ENCODE peak calls at places on chromosomes 16 and 17, in six cellular contexts. One of them, this sample, is unnamed.

GRCh38 chr17:18321309-18321708 is 6.2 kb downstream of the SMCR8 start:
- DNase-seq in fibroblast of lung: peak; percentile 9
- DNase-seq in spleen: peak; percentile 42
- DNase-seq in fibroblast of pulmonary artery: peak; percentile 14
- DNase-seq in colonic mucosa: no peak
- DNase-seq in stomach: no peak
- DNase-seq in this sample: no peak

GRCh38 chr16:74862743-74863244 is 88.2 kb upstream of the FA2H start:
- DNase-seq in fibroblast of lung: peak; percentile 59
- DNase-seq in spleen: no peak
- DNase-seq in fibroblast of pulmonary artery: peak; percentile 60
- DNase-seq in colonic mucosa: no peak
- DNase-seq in stomach: no peak
- DNase-seq in this sample: no peak

GRCh38 chr17:17191346-17191792 is 14.8 kb downstream of the PLD6 start:
- DNase-seq in fibroblast of lung: peak; percentile 50
- DNase-seq in spleen: no peak
- DNase-seq in fibroblast of pulmonary artery: peak; percentile 76
- DNase-seq in colonic mucosa: no peak
- DNase-seq in stomach: no peak
- DNase-seq in this sample: no peak

GRCh38 chr16:15701975-15702970 is 52.2 kb downstream of the NDE1 start:
- DNase-seq in fibroblast of lung: peak; percentile 10
- DNase-seq in spleen: no peak
- DNase-seq in fibroblast of pulmonary artery: peak; percentile 25
- DNase-seq in colonic mucosa: no peak
- DNase-seq in stomach: no peak
- DNase-seq in this sample: no peak

GRCh38 chr16:69160192-69160591 is 26.8 kb upstream of the SNTB2 start:
- DNase-seq in fibroblast of lung: no peak
- DNase-seq in spleen: no peak
- DNase-seq in fibroblast of pulmonary artery: no peak
- DNase-seq in colonic mucosa: no peak
- DNase-seq in stomach: no peak
- DNase-seq in this sample: no peak

GRCh38 chr17:1188812-1189211 is 9.0 kb upstream of the ABR start:
- DNase-seq in fibroblast of lung: peak; percentile 77
- DNase-seq in spleen: no peak
- DNase-seq in fibroblast of pulmonary artery: peak; percentile 72
- DNase-seq in colonic mucosa: peak; percentile 72
- DNase-seq in stomach: peak; percentile 97
- DNase-seq in this sample: peak; percentile 74

GRCh38 chr16:48608452-48608851 is 1.5 kb downstream of the N4BP1 start:
- DNase-seq in fibroblast of lung: no peak
- DNase-seq in spleen: no peak
- DNase-seq in fibroblast of pulmonary artery: no peak
- DNase-seq in colonic mucosa: no peak
- DNase-seq in stomach: no peak
- DNase-seq in this sample: no peak

GRCh38 chr16:66572356-66572755 is 6.1 kb downstream of the CMTM1 start:
- DNase-seq in fibroblast of lung: no peak
- DNase-seq in spleen: no peak
- DNase-seq in fibroblast of pulmonary artery: no peak
- DNase-seq in colonic mucosa: no peak
- DNase-seq in stomach: no peak
- DNase-seq in this sample: no peak

GRCh38 chr17:55056530-55056929 is 88.0 kb downstream of the STXBP4 start:
- DNase-seq in fibroblast of lung: no peak
- DNase-seq in spleen: no peak
- DNase-seq in fibroblast of pulmonary artery: no peak
- DNase-seq in colonic mucosa: peak; percentile 18
- DNase-seq in stomach: peak; percentile 58
- DNase-seq in this sample: peak; percentile 44

GRCh38 chr16:1770328-1771071 is 843 bp downstream of the NME3 start:
- DNase-seq in fibroblast of lung: peak; percentile 59
- DNase-seq in spleen: peak; percentile 90
- DNase-seq in fibroblast of pulmonary artery: peak; percentile 46
- DNase-seq in colonic mucosa: peak; percentile 81
- DNase-seq in stomach: peak; percentile 76
- DNase-seq in this sample: peak; percentile 89

GRCh38 chr17:79981090-79981489 is 54.6 kb downstream of the TBC1D16 start:
- DNase-seq in fibroblast of lung: no peak
- DNase-seq in spleen: peak; percentile 51
- DNase-seq in fibroblast of pulmonary artery: no peak
- DNase-seq in colonic mucosa: no peak
- DNase-seq in stomach: no peak
- DNase-seq in this sample: peak; percentile 6

GRCh38 chr17:78605429-78605828 is 28.2 kb upstream of the DNAH17 start:
- DNase-seq in fibroblast of lung: no peak
- DNase-seq in spleen: no peak
- DNase-seq in fibroblast of pulmonary artery: no peak
- DNase-seq in colonic mucosa: no peak
- DNase-seq in stomach: no peak
- DNase-seq in this sample: no peak

GRCh38 chr16:3577302-3577752 is at the start of gene NLRC3:
- DNase-seq in fibroblast of lung: no peak
- DNase-seq in spleen: peak; percentile 84
- DNase-seq in fibroblast of pulmonary artery: no peak
- DNase-seq in colonic mucosa: no peak
- DNase-seq in stomach: no peak
- DNase-seq in this sample: no peak

GRCh38 chr17:67375054-67375427 is 2.0 kb upstream of the PITPNC1 start:
- DNase-seq in fibroblast of lung: no peak
- DNase-seq in spleen: no peak
- DNase-seq in fibroblast of pulmonary artery: no peak
- DNase-seq in colonic mucosa: no peak
- DNase-seq in stomach: no peak
- DNase-seq in this sample: no peak

GRCh38 chr16:23987443-23987842 is 151.7 kb downstream of the PRKCB start:
- DNase-seq in fibroblast of lung: no peak
- DNase-seq in spleen: no peak
- DNase-seq in fibroblast of pulmonary artery: no peak
- DNase-seq in colonic mucosa: no peak
- DNase-seq in stomach: no peak
- DNase-seq in this sample: no peak

GRCh38 chr17:79833110-79833450 is 6.2 kb downstream of the CBX4 start:
- DNase-seq in fibroblast of lung: no peak
- DNase-seq in spleen: no peak
- DNase-seq in fibroblast of pulmonary artery: no peak
- DNase-seq in colonic mucosa: no peak
- DNase-seq in stomach: no peak
- DNase-seq in this sample: no peak

GRCh38 chr17:8190506-8190905 is 526 bp upstream of the BORCS6 start:
- DNase-seq in fibroblast of lung: no peak
- DNase-seq in spleen: no peak
- DNase-seq in fibroblast of pulmonary artery: no peak
- DNase-seq in colonic mucosa: no peak
- DNase-seq in stomach: no peak
- DNase-seq in this sample: no peak
- H3K4me3 ChIP-seq in fibroblast of lung: peak overlapping the region; percentile 84
- H3K4me3 ChIP-seq in spleen: no peak overlapping the region
- H3K4me3 ChIP-seq in fibroblast of pulmonary artery: peak overlapping the region; percentile 27
- H3K4me3 ChIP-seq in colonic mucosa: no peak overlapping the region
- H3K4me3 ChIP-seq in stomach: peak overlapping the region; percentile 70
- H3K4me3 ChIP-seq in this sample: no peak overlapping the region

GRCh38 chr16:79573071-79573470 is 27.5 kb downstream of the MAF start:
- DNase-seq in fibroblast of lung: no peak
- DNase-seq in spleen: no peak
- DNase-seq in fibroblast of pulmonary artery: no peak
- DNase-seq in colonic mucosa: no peak
- DNase-seq in stomach: no peak
- DNase-seq in this sample: no peak

GRCh38 chr16:79573881-79574280 is 26.7 kb downstream of the MAF start:
- DNase-seq in fibroblast of lung: no peak
- DNase-seq in spleen: no peak
- DNase-seq in fibroblast of pulmonary artery: no peak
- DNase-seq in colonic mucosa: no peak
- DNase-seq in stomach: no peak
- DNase-seq in this sample: no peak

GRCh38 chr16:79571065-79571697 is 29.4 kb downstream of the MAF start:
- DNase-seq in fibroblast of lung: no peak
- DNase-seq in spleen: no peak
- DNase-seq in fibroblast of pulmonary artery: no peak
- DNase-seq in colonic mucosa: no peak
- DNase-seq in stomach: no peak
- DNase-seq in this sample: no peak

GRCh38 chr16:79571753-79572544 is 28.6 kb downstream of the MAF start:
- DNase-seq in fibroblast of lung: no peak
- DNase-seq in spleen: no peak
- DNase-seq in fibroblast of pulmonary artery: no peak
- DNase-seq in colonic mucosa: no peak
- DNase-seq in stomach: no peak
- DNase-seq in this sample: no peak
- TF ChIP-seq CTCF in fibroblast of lung: no peak
- TF ChIP-seq CTCF in spleen: no peak
- TF ChIP-seq CTCF in fibroblast of pulmonary artery: no peak
- TF ChIP-seq CTCF in colonic mucosa: no peak
- TF ChIP-seq CTCF in stomach: no peak
- TF ChIP-seq CTCF in this sample: no peak

DNA sequence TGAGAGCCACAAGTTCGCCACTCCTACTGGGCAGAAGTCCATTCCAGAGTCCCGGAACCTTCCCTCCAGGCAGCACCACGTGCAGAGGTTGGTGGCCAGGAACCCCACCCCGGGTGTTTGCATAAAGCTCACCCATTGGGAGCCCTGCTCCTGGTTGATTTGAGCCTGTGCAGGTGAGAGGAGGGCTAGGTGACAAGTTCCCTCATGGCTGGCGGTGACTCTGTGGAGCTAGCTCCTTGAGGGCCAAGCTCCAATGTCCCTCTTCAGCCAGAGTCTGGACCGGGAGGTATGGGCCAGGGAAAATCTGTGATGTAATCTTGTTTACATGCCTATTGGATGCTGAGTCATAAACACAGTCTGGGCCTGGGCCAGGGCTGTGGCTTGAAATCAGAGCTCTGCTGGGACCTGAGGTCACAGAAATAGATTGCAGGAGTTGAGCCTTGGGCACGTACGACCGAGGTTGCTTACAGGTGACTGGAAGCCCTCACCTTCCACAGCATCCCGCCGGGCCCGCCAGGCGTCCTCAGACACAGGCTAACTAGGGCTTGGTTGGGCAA is 118.9 kb downstream of the AATF start:
- DNase-seq in fibroblast of lung: peak; percentile 71
- DNase-seq in spleen: no peak
- DNase-seq in fibroblast of pulmonary artery: peak; percentile 78
- DNase-seq in colonic mucosa: peak; percentile 79
- DNase-seq in stomach: peak; percentile 93
- DNase-seq in this sample: peak; percentile 54
- H3K4me3 ChIP-seq in fibroblast of lung: no peak overlapping the region
- H3K4me3 ChIP-seq in spleen: no peak overlapping the region
- H3K4me3 ChIP-seq in fibroblast of pulmonary artery: no peak overlapping the region
- H3K4me3 ChIP-seq in colonic mucosa: no peak overlapping the region
- H3K4me3 ChIP-seq in stomach: no peak overlapping the region
- H3K4me3 ChIP-seq in this sample: no peak overlapping the region

GRCh38 chr17:60639019-60639330 is 38.7 kb upstream of the BCAS3 start:
- DNase-seq in fibroblast of lung: no peak
- DNase-seq in spleen: no peak
- DNase-seq in fibroblast of pulmonary artery: no peak
- DNase-seq in colonic mucosa: no peak
- DNase-seq in stomach: no peak
- DNase-seq in this sample: no peak
- TF ChIP-seq CTCF in fibroblast of lung: no peak
- TF ChIP-seq CTCF in spleen: no peak
- TF ChIP-seq CTCF in fibroblast of pulmonary artery: no peak
- TF ChIP-seq CTCF in colonic mucosa: no peak
- TF ChIP-seq CTCF in stomach: no peak
- TF ChIP-seq CTCF in this sample: no peak

GRCh38 chr17:7914771-7915610 is 1.1 kb downstream of the RNF227 start:
- DNase-seq in fibroblast of lung: peak; percentile 54
- DNase-seq in spleen: no peak
- DNase-seq in fibroblast of pulmonary artery: peak; percentile 70
- DNase-seq in colonic mucosa: no peak
- DNase-seq in stomach: no peak
- DNase-seq in this sample: peak; percentile 67

GRCh38 chr17:7912927-7913524 is 3.1 kb downstream of the RNF227 start:
- DNase-seq in fibroblast of lung: peak; percentile 86
- DNase-seq in spleen: no peak
- DNase-seq in fibroblast of pulmonary artery: peak; percentile 86
- DNase-seq in colonic mucosa: peak; percentile 49
- DNase-seq in stomach: no peak
- DNase-seq in this sample: peak; percentile 74

GRCh38 chr17:7916383-7916677 is 241 bp upstream of the RNF227 start:
- DNase-seq in fibroblast of lung: no peak
- DNase-seq in spleen: no peak
- DNase-seq in fibroblast of pulmonary artery: no peak
- DNase-seq in colonic mucosa: no peak
- DNase-seq in stomach: no peak
- DNase-seq in this sample: no peak

GRCh38 chr17:7915611-7916382 is at the start of gene RNF227:
- DNase-seq in fibroblast of lung: peak; percentile 98
- DNase-seq in spleen: peak; percentile 94
- DNase-seq in fibroblast of pulmonary artery: peak; percentile 98
- DNase-seq in colonic mucosa: peak; percentile 96
- DNase-seq in stomach: peak; percentile 91
- DNase-seq in this sample: peak; percentile 91

GRCh38 chr17:7916799-7917198 is 710 bp upstream of the RNF227 start:
- DNase-seq in fibroblast of lung: no peak
- DNase-seq in spleen: no peak
- DNase-seq in fibroblast of pulmonary artery: peak; percentile 60
- DNase-seq in colonic mucosa: no peak
- DNase-seq in stomach: no peak
- DNase-seq in this sample: peak; percentile 11
- H3K4me3 ChIP-seq in fibroblast of lung: no peak overlapping the region
- H3K4me3 ChIP-seq in spleen: peak overlapping the region; percentile 66
- H3K4me3 ChIP-seq in fibroblast of pulmonary artery: no peak overlapping the region
- H3K4me3 ChIP-seq in colonic mucosa: peak overlapping the region; percentile 67
- H3K4me3 ChIP-seq in stomach: no peak overlapping the region
- H3K4me3 ChIP-seq in this sample: no peak overlapping the region

GRCh38 chr17:64331366-64331765 is 59.3 kb downstream of the PECAM1 start:
- DNase-seq in fibroblast of lung: no peak
- DNase-seq in spleen: peak; percentile 86
- DNase-seq in fibroblast of pulmonary artery: no peak
- DNase-seq in colonic mucosa: no peak
- DNase-seq in stomach: no peak
- DNase-seq in this sample: no peak
- TF ChIP-seq CTCF in fibroblast of lung: no peak
- TF ChIP-seq CTCF in spleen: no peak
- TF ChIP-seq CTCF in fibroblast of pulmonary artery: no peak
- TF ChIP-seq CTCF in colonic mucosa: no peak
- TF ChIP-seq CTCF in stomach: no peak
- TF ChIP-seq CTCF in this sample: no peak